ENCODE peak calls at places on chromosomes 11 and 22, in five cellular contexts. E is ascending aorta; L is psoas muscle; A is left lung; H is CD8-positive, alpha-beta memory T cell. Q is an unnamed sample.
A peak's percentile ranks its signal among the peaks of the same experiment; 100 is the strongest.

GRCh38 chr11:3163241-3163981 is 1.7 kb downstream of the OSBPL5 start:
- DNase-seq in E (peak; percentile 64), L (peak; percentile 17), A (peak; percentile 25), H (peak; percentile 22), Q (no peak)

GRCh38 chr11:66070604-66071325 is 693 bp downstream of the PACS1 start:
- DNase-seq in E (peak; percentile 86), L (peak; percentile 58), A (peak; percentile 58), H (peak; percentile 61), Q (no peak)

GRCh38 chr22:24118689-24119384 is 62.5 kb upstream of the SUSD2 start:
- DNase-seq in E (no peak), L (peak; percentile 45), A (no peak), H (no peak), Q (peak; percentile 22)

GRCh38 chr11:3205261-3206127 is 13.1 kb downstream of the MRGPRG start:
- DNase-seq in E (no peak), L (peak; percentile 5), A (no peak), H (peak; percentile 16), Q (no peak)

GRCh38 chr22:23822101-23822671 is 16.6 kb downstream of the DERL3 start:
- DNase-seq in E (no peak), L (no peak), A (no peak), H (no peak), Q (no peak)

GRCh38 chr11:75869661-75870455 is 54.8 kb downstream of the UVRAG start:
- DNase-seq in E (no peak), L (no peak), A (no peak), H (no peak), Q (no peak)

GRCh38 chr22:45807156-45807915 is 135.7 kb downstream of the ATXN10 start:
- DNase-seq in E (no peak), L (no peak), A (no peak), H (no peak), Q (no peak)

GRCh38 chr22:22714600-22715361 is 70.4 kb downstream of the GGTLC2 start:
- DNase-seq in E (no peak), L (no peak), A (no peak), H (no peak), Q (no peak)

GRCh38 chr11:34190192-34191139 is 85.0 kb downstream of the NAT10 start:
- DNase-seq in E (no peak), L (no peak), A (no peak), H (no peak), Q (no peak)

GRCh38 chr11:27230175-27230565 is 132.8 kb downstream of the CCDC34 start:
- DNase-seq in E (no peak), L (no peak), A (no peak), H (no peak), Q (no peak)

GRCh38 chr11:4095509-4096230 is 1.1 kb downstream of the RRM1 start:
- DNase-seq in E (no peak), L (no peak), A (no peak), H (no peak), Q (no peak)

GRCh38 chr11:13595166-13595565 is 73.3 kb upstream of the FAR1 start:
- DNase-seq in E (no peak), L (no peak), A (no peak), H (no peak), Q (no peak)

GRCh38 chr11:76132268-76132667 is 74.0 kb downstream of the WNT11 start:
- DNase-seq in E (no peak), L (no peak), A (no peak), H (no peak), Q (no peak)

GRCh38 chr11:105609832-105610781 is at the start of gene GRIA4:
- DNase-seq in E (peak; percentile 64), L (peak; percentile 13), A (no peak), H (no peak), Q (no peak)

GRCh38 chr11:117795726-117796455 is 1.1 kb downstream of the DSCAML1 start:
- DNase-seq in E (no peak), L (no peak), A (no peak), H (no peak), Q (no peak)

GRCh38 chr11:84740050-84740449 is 887.1 kb downstream of the DLG2 start:
- DNase-seq in E (no peak), L (no peak), A (no peak), H (no peak), Q (no peak)

GRCh38 chr11:65624931-65625627 is 9.5 kb downstream of the PCNX3 start:
- DNase-seq in E (no peak), L (no peak), A (no peak), H (no peak), Q (no peak)

GRCh38 chr11:19786644-19787043 is 74.0 kb downstream of the NAV2 start:
- DNase-seq in E (no peak), L (no peak), A (no peak), H (no peak), Q (no peak)

GRCh38 chr11:134512061-134512460 is 100.0 kb upstream of the B3GAT1 start:
- DNase-seq in E (peak; percentile 30), L (no peak), A (peak; percentile 19), H (no peak), Q (no peak)

GRCh38 chr11:8094656-8095055 is 13.6 kb downstream of the TUB start:
- DNase-seq in E (no peak), L (no peak), A (no peak), H (no peak), Q (no peak)

GRCh38 chr11:6320411-6321207 is at the start of gene CAVIN3:
- DNase-seq in E (peak; percentile 92), L (peak; percentile 90), A (peak; percentile 87), H (no peak), Q (peak; percentile 57)

GRCh38 chr11:20639688-20640087 is 29.7 kb upstream of the NELL1 start:
- DNase-seq in E (no peak), L (no peak), A (no peak), H (no peak), Q (no peak)

GRCh38 chr11:118544010-118544646 is 13.1 kb downstream of the TMEM25 start:
- DNase-seq in E (no peak), L (no peak), A (no peak), H (no peak), Q (no peak)

GRCh38 chr11:76209671-76209955 is 3.3 kb upstream of the WNT11 start:
- DNase-seq in E (no peak), L (peak; percentile 48), A (no peak), H (no peak), Q (no peak)

GRCh38 chr11:76152086-76152658 is 54.1 kb downstream of the WNT11 start:
- DNase-seq in E (peak; percentile 95), L (peak; percentile 91), A (peak; percentile 87), H (peak; percentile 83), Q (peak; percentile 71)

DNA sequence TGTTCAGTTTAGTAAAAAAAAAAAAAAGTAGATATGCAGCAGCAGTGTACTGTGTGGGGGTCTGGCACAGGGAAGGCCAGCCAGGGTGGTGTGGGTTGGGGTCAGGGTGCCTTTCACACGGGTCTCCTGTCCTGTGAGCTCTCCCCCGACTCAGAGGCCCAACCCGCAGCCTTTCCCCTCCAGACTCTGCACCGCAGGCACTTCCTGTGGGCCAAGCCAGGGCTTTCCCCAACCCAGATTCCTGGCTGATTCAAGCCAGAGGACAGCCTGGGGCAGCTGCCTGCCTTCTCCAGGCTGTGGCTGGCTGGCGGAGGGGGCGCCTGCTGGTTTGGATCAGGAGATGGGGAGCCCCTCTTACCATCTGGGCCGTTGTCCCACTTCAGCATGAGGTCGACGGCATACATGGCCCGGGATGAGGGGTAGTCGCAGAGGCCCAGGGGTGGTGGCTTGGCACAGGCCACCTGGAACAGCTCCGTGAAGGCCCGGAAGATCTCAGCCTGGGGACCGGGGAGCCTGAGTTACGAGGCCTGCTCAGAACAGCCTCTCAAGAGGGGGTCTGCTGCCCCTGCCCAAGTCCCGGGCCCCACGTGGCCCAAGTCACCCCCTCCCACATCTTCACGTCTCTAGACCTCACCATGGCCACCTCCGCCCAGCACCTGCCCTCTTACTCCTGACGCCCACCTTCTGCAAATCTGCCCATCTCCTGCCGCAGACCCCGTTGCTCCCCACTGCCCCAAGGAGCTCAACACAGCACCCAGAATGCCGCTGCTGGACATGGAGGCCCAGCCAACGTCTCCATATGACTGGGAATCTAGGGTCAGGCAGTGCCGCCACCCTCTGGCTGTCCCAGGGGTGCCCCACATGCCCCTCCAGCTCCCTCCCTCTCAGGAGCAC is 17.3 kb downstream of the TSPO start:
- DNase-seq in E (no peak), L (no peak), A (no peak), H (no peak), Q (no peak)
- H3K36me3 ChIP-seq in E (peaks cover 48% of the 10 kb centered on the region), L (no peaks in the 10 kb centered on the region), A (no peaks in the 10 kb centered on the region), H (no peaks in the 10 kb centered on the region), Q (peaks cover 24% of the 10 kb centered on the region)

DNA sequence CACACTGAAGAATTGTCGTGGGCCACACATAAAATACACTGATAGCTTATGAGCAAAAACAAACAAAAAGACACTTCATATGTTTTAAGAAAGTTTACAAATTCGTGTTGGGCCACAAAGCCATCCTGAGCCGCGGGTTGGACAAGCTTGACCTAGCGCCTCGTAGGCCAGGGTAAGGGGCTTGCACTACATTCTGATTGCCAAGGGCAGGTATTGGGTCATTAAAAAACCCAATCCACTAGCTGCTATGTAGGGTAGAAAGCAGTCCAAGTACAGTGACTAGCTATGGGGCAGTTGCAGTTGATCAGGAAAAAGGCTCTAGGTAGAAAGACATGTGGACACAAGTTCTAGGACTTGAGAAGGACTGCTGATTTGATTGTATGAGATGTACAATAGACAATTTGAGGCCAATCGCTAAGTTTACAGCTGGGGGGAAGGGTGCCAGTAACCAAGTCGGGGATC is 14.0 kb downstream of the KDELR3 start:
- DNase-seq in E (no peak), L (no peak), A (no peak), H (no peak), Q (no peak)
- H3K36me3 ChIP-seq in E (peaks cover 72% of the 10 kb centered on the region), L (peaks cover 23% of the 10 kb centered on the region), A (no peaks in the 10 kb centered on the region), H (peaks cover 45% of the 10 kb centered on the region), Q (peaks cover 47% of the 10 kb centered on the region)

GRCh38 chr11:63937713-63938480 is 905 bp upstream of the NAA40 start:
- DNase-seq in E (no peak), L (no peak), A (no peak), H (no peak), Q (no peak)
- H3K36me3 ChIP-seq in E (no peaks in the 10 kb centered on the region), L (no peaks in the 10 kb centered on the region), A (no peaks in the 10 kb centered on the region), H (no peaks in the 10 kb centered on the region), Q (no peaks in the 10 kb centered on the region)

GRCh38 chr11:61349916-61350315 is 11.8 kb downstream of the CYB561A3 start:
- DNase-seq in E (no peak), L (no peak), A (no peak), H (no peak), Q (no peak)
- H3K36me3 ChIP-seq in E (peaks cover 65% of the 10 kb centered on the region), L (no peaks in the 10 kb centered on the region), A (no peaks in the 10 kb centered on the region), H (peaks cover 27% of the 10 kb centered on the region), Q (peaks cover 19% of the 10 kb centered on the region)

GRCh38 chr22:19233189-19233661 is 54.7 kb upstream of the SLC25A1 start:
- DNase-seq in E (no peak), L (no peak), A (no peak), H (no peak), Q (no peak)
- H3K36me3 ChIP-seq in E (no peaks in the 10 kb centered on the region), L (peaks cover 5% of the 10 kb centered on the region), A (no peaks in the 10 kb centered on the region), H (no peaks in the 10 kb centered on the region), Q (peaks cover 5% of the 10 kb centered on the region)